ENCODE peak calls at places on chromosomes 12 and 14, in four cellular contexts. Q, A, Z and J are unnamed samples.

GRCh38 chr14:26383286-26383685 is 214.5 kb downstream of the NOVA1 start:
- DNase-seq in Q (no peak), A (no peak), Z (no peak), J (no peak)

GRCh38 chr12:24997970-24998582 is 49.2 kb upstream of the BCAT1 start:
- DNase-seq in Q (no peak), A (peak; percentile 91), Z (no peak), J (peak; percentile 92)

GRCh38 chr12:47491516-47491915 is 214.3 kb downstream of the RPAP3 start:
- DNase-seq in Q (no peak), A (no peak), Z (no peak), J (no peak)

GRCh38 chr12:92955997-92956663 is 27.0 kb upstream of the EEA1 start:
- DNase-seq in Q (no peak), A (peak; percentile 79), Z (no peak), J (no peak)

GRCh38 chr14:103310576-103311095 is 23.4 kb upstream of the EIF5 start:
- DNase-seq in Q (no peak), A (no peak), Z (no peak), J (no peak)

GRCh38 chr12:93279849-93280412 is 97.8 kb upstream of the NUDT4 start:
- DNase-seq in Q (no peak), A (peak; percentile 37), Z (no peak), J (no peak)

GRCh38 chr12:67911293-67911637 is 78.0 kb upstream of the IFNG-AS1 start:
- DNase-seq in Q (no peak), A (peak; percentile 23), Z (no peak), J (no peak)

GRCh38 chr12:117216686-117217085 is 26.4 kb upstream of the FBXO21 start:
- DNase-seq in Q (no peak), A (no peak), Z (no peak), J (no peak)

GRCh38 chr14:96863327-96863985 is 66.3 kb downstream of the VRK1 start:
- DNase-seq in Q (no peak), A (no peak), Z (no peak), J (no peak)

GRCh38 chr12:108764540-108765288 is 33.4 kb upstream of the CORO1C start:
- DNase-seq in Q (no peak), A (no peak), Z (no peak), J (no peak)

GRCh38 chr14:91669867-91670266 is 62.0 kb downstream of the CATSPERB start:
- DNase-seq in Q (no peak), A (no peak), Z (no peak), J (no peak)

GRCh38 chr12:12561305-12562015 is 1.2 kb downstream of the DUSP16 start:
- DNase-seq in Q (peak; percentile 53), A (peak; percentile 46), Z (peak; percentile 25), J (no peak)

GRCh38 chr12:77031745-77032144 is 33.6 kb downstream of the E2F7 start:
- DNase-seq in Q (no peak), A (peak; percentile 61), Z (no peak), J (no peak)

GRCh38 chr14:50667491-50668007 is 557 bp downstream of the SAV1 start:
- DNase-seq in Q (no peak), A (no peak), Z (no peak), J (no peak)

GRCh38 chr14:52075371-52075770 is 6.5 kb upstream of the NID2 start:
- DNase-seq in Q (no peak), A (no peak), Z (no peak), J (no peak)

GRCh38 chr12:77841467-77842054 is 10.9 kb downstream of the NAV3 start:
- DNase-seq in Q (no peak), A (no peak), Z (no peak), J (no peak)

GRCh38 chr14:99213101-99213500 is 58.9 kb downstream of the BCL11B start:
- DNase-seq in Q (no peak), A (no peak), Z (no peak), J (no peak)

GRCh38 chr12:75724913-75725312 is 213.5 kb upstream of the KRR1 start:
- DNase-seq in Q (peak; percentile 83), A (peak; percentile 92), Z (no peak), J (no peak)

GRCh38 chr12:109385339-109386078 is 37.8 kb downstream of the MYO1H start:
- DNase-seq in Q (peak; percentile 32), A (peak; percentile 53), Z (peak; percentile 29), J (no peak)

GRCh38 chr12:128076188-128076587 is 190.8 kb upstream of the TMEM132C start:
- DNase-seq in Q (no peak), A (no peak), Z (no peak), J (no peak)

GRCh38 chr12:94010307-94010706 is 138.1 kb upstream of the PLXNC1 start:
- DNase-seq in Q (no peak), A (no peak), Z (no peak), J (no peak)

GRCh38 chr12:100675432-100675831 is 101.9 kb downstream of the GAS2L3 start:
- DNase-seq in Q (no peak), A (peak; percentile 72), Z (no peak), J (no peak)

GRCh38 chr12:11798856-11799530 is 149.5 kb downstream of the ETV6 start:
- DNase-seq in Q (peak; percentile 29), A (peak; percentile 88), Z (peak; percentile 43), J (no peak)

GRCh38 chr12:20985399-20985798 is 145.6 kb upstream of the SLCO1B1 start:
- DNase-seq in Q (no peak), A (no peak), Z (no peak), J (peak; percentile 8)

GRCh38 chr12:62632521-62632920 is 165.9 kb downstream of the MON2 start:
- DNase-seq in Q (peak; percentile 5), A (no peak), Z (no peak), J (no peak)

GRCh38 chr14:89349196-89350008 is 67.6 kb downstream of the FOXN3 start:
- DNase-seq in Q (no peak), A (no peak), Z (no peak), J (no peak)

GRCh38 chr12:120735181-120735580 is 9.6 kb downstream of the ACADS start:
- DNase-seq in Q (no peak), A (no peak), Z (no peak), J (no peak)

GRCh38 chr14:63362305-63362914 is 43.7 kb upstream of the GPHB5 start:
- DNase-seq in Q (no peak), A (no peak), Z (no peak), J (no peak)

GRCh38 chr12:68189766-68190700 is 30.5 kb upstream of the IFNG start:
- DNase-seq in Q (no peak), A (peak; percentile 8), Z (no peak), J (no peak)

GRCh38 chr12:13255792-13256704 is 59.5 kb downstream of the EMP1 start:
- DNase-seq in Q (peak; percentile 83), A (peak; percentile 92), Z (peak; percentile 86), J (peak; percentile 28)

GRCh38 chr12:95184119-95184518 is 33.1 kb downstream of the FGD6 start:
- DNase-seq in Q (no peak), A (no peak), Z (no peak), J (no peak)

GRCh38 chr12:127539499-127539898 is 727.5 kb upstream of the TMEM132C start:
- DNase-seq in Q (no peak), A (no peak), Z (no peak), J (no peak)

GRCh38 chr12:6084261-6084968 is 40.1 kb downstream of the VWF start:
- DNase-seq in Q (no peak), A (peak; percentile 56), Z (no peak), J (no peak)
- TF ChIP-seq MXI1 in Q (no peak), A (no peak), Z (no peak), J (no peak)

DNA sequence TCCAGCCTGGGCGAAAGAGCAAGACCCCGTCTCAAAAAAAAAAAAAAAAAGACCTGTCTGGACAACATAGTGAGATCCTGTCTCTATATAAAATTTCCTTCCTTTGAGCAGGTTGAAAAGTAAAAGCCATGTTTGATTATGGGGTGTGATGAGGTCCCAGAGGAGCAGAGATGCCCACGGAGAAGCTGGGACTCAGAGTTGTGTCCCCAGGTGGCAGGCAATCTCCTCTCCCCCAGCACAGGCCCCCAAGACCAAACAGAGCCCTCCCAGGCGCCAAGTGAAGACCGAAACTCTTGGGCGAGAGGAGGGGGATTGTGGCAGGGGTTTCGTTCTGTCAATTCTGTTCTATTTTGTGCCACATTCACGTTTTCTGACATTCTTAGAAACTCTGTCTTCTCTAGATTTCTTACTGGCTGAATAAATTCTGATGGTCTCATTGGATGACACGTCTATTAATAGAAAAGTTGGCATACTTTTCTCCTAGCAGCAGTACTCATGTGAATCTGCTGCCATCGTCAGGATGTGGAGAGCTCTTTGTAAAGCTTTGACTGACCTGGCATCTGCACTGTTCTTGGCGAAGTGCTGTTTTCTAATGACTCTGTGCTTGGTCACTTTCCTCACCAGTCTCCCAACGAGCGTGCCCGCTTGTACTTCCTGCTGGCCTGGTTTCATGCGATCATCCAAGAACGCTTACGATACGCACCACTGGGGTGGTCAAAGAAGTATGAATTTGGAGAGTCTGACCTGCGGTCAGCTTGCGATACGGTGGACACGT is 43.4 kb downstream of the HSP90AA1 start:
- DNase-seq in Q (no peak), A (no peak), Z (no peak), J (no peak)
- TF ChIP-seq BHLHE40 in Q (no peak), A (no peak), Z (no peak), J (no peak)

GRCh38 chr12:98227162-98227561 is 288.2 kb upstream of the TMPO start:
- DNase-seq in Q (peak; percentile 6), A (peak; percentile 21), Z (peak; percentile 13), J (no peak)

GRCh38 chr12:98224584-98225221 is 290.7 kb upstream of the TMPO start:
- DNase-seq in Q (no peak), A (no peak), Z (no peak), J (peak; percentile 52)

GRCh38 chr12:98228619-98229538 is 286.5 kb upstream of the TMPO start:
- DNase-seq in Q (no peak), A (no peak), Z (no peak), J (no peak)

GRCh38 chr12:98232753-98233385 is 282.5 kb upstream of the TMPO start:
- DNase-seq in Q (peak; percentile 25), A (no peak), Z (no peak), J (no peak)

GRCh38 chr12:98229539-98229921 is 285.9 kb upstream of the TMPO start:
- DNase-seq in Q (no peak), A (no peak), Z (no peak), J (no peak)
- TF ChIP-seq MXI1 in Q (no peak), A (no peak), Z (no peak), J (no peak)

DNA sequence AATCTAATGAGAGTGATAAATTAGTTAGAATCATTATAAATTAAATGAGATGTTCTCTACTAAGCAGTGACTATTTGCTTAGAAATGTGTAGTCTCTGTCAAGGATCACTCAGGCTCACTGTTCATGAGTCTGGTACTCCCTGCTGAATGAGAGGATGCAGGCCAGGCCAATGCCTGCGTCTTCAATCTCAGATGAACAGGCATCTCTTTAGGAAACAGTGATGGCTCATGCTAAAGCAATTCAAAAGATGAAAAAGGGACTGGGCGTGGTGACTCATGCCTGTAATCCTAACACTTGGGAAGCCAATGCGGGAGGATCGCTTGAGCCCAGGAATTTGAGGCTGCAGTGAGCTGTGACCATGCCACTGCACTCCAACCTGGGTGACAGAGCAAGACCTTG is 106.8 kb downstream of the ZFC3H1 start:
- DNase-seq in Q (peak; percentile 18), A (peak; percentile 94), Z (no peak), J (no peak)
- TF ChIP-seq BHLHE40 in Q (no peak), A (peak; percentile 49), Z (no peak), J (no peak)